ENCODE peak calls at places on chromosomes 1 and 21, in eight cellular contexts. F is adrenal gland, Y is Panc1, L is GM23338, N is SK-N-SH, V is suprapubic skin, W is cardiac muscle cell, R is lower lobe of right lung. T is an unnamed sample. For H3K36me3, the result is how much of the 10 kb centered on the place peaks cover.

GRCh38 chr1:236795757-236796719 is 946 bp downstream of the MTR start:
- DNase-seq in F (no peak), Y (no peak), L (peak), N (peak), V (no peak), W (peak), R (no peak), T (peak)

GRCh38 chr1:65471901-65472332 is 51.4 kb downstream of the LEPR start:
- DNase-seq in F (no peak), Y (no peak), L (no peak), N (no peak), V (no peak), W (peak), R (no peak), T (no peak)

GRCh38 chr1:82110366-82111254 is 309.9 kb downstream of the ADGRL2 start:
- DNase-seq in F (peak), Y (no peak), L (no peak), N (no peak), V (no peak), W (peak), R (no peak), T (no peak)

GRCh38 chr1:50562106-50562505 is 138.9 kb upstream of the DMRTA2 start:
- DNase-seq in F (no peak), Y (no peak), L (no peak), N (no peak), V (no peak), W (no peak), R (no peak), T (no peak)

GRCh38 chr1:195965475-195965874 is 642.8 kb downstream of the KCNT2 start:
- DNase-seq in F (no peak), Y (no peak), L (no peak), N (no peak), V (no peak), W (no peak), R (no peak), T (no peak)

GRCh38 chr1:17653728-17654351 is 101.3 kb upstream of the ACTL8 start:
- DNase-seq in F (peak), Y (no peak), L (peak), N (peak), V (no peak), W (peak), R (no peak), T (no peak)

GRCh38 chr1:110130113-110130591 is 17.9 kb downstream of the UBL4B start:
- DNase-seq in F (no peak), Y (no peak), L (peak), N (no peak), V (no peak), W (no peak), R (no peak), T (no peak)

GRCh38 chr1:50420283-50420682 is 3.0 kb downstream of the DMRTA2 start:
- DNase-seq in F (no peak), Y (no peak), L (peak), N (peak), V (no peak), W (no peak), R (no peak), T (no peak)

GRCh38 chr1:88272216-88272615 is 411.9 kb upstream of the PKN2 start:
- DNase-seq in F (no peak), Y (no peak), L (no peak), N (no peak), V (no peak), W (no peak), R (no peak), T (no peak)

GRCh38 chr1:202204065-202204464 is 10.5 kb downstream of the LGR6 start:
- DNase-seq in F (no peak), Y (no peak), L (peak), N (no peak), V (no peak), W (no peak), R (no peak), T (no peak)

GRCh38 chr1:19737413-19737812 is 62.3 kb downstream of the TMCO4 start:
- DNase-seq in F (no peak), Y (no peak), L (no peak), N (no peak), V (no peak), W (no peak), R (no peak), T (no peak)

GRCh38 chr1:101148987-101149386 is 87.8 kb upstream of the S1PR1 start:
- DNase-seq in F (no peak), Y (no peak), L (no peak), N (no peak), V (no peak), W (peak), R (no peak), T (no peak)

DNA sequence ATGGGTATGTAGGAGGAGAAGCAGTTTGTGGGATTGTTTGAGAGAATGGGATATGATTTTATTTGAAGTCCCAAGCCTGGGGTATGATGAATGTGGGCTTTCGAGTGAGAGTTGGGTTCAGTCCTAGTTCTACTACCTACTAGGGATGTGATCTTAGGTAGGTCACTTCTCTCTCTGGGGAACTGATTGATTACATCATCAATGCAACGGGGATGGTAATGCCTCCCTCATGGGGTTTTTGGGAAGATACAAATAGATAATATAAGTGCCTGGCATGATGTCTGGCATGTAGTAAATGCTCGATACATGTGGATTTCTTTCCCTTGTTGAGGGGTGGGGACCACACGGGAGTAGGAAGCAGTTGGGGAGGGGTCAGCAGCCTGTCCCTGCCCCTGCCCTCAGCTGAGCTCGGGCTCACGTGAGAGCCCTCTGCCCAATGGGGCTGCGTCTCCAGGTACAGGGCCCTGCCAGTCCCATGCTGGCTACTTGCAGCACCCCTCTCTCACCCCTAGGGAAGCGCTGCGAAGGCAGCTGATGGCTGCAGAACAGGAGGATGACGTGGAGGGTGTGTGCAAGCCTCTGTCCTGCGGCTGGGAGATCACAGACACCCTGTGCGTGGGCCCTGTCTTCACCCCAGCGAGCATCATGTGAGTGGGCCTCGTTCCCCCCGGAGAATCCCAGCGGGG is 38.7 kb downstream of the AZIN2 start:
- DNase-seq in F (no peak), Y (no peak), L (peak), N (no peak), V (no peak), W (no peak), R (no peak), T (no peak)
- TF ChIP-seq CTCF in F (no peak), Y (no peak), L (peak), N (no peak), V (no peak), W (peak), R (no peak), T (peak)

DNA sequence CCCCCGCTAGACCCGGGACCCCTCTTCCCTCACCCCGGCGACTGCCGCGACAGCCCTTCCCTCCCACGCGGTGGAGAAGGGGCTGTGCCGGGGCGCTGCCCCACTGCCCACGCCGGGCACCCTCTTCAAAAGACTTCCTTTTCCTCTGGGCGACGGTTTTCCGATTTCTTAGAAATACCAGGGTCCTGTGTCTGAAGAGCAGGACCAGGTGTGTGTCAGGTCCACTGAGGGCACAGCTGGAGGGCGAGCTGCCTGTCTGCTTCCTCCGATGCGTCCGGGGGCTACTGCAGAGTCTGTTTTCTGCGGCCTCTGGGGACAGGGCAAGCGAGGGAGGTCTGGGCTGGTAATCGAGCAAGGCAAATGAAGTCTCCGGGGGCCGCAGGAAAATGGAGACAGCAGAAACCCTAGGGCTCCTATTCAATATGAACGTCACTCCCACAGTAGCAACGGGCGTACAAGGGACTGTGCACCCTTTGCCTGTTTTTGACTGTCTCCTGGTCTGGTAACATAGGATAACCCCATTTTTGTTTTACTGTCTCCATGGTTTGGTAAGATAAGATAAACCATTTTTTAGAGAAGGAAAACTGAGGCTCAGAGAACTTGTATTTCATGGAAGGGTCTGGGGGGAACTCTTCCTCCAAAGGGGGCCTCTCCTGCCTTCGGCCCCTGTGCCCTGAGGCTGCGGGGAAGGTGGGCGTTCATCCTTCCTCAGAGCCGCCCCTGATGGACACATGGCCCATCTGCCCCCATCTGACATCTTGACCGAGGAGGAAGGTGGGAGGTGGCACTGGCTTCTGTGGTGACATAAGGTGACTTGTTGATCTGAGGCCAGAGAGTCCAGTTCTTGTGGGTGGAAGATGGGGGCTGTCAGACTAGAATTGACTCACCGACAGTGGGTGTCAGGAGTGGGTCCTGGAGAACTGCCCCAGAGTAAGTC is 970 bp downstream of the TNFRSF1B start:
- DNase-seq in F (no peak), Y (no peak), L (no peak), N (no peak), V (no peak), W (no peak), R (no peak), T (no peak)
- H3K4me3 ChIP-seq in F (peak), Y (peak), L (peak), N (peak), V (peak), W (no peak), R (peak), T (peak)

DNA sequence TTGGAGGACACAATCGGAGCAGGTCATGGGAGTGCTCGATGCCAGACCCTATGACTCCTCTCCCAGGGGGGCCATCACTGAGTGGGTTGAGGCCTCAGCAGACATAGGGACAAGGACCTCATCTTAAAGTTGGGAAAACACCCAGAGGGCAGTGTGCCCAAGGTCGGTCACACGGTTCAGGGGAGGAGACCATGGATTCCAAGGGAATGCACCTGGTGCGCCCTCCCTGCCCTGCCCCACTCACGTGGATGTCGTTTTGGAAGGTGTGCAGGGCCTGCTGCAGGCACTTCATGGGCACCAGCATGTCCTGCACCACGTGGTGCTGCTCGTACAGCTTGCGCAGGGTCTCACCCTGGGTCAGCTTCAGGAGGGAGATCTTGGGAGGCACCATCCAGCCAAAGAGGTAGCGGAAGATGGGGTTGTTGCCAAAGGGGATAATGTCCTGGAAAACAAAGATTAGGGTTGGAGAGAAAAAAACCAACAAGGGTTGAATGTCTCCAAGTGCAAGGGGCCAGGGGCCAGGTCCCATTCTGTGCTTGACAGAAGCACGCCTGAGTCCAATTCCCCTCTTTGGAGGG is 33.1 kb downstream of the DHCR24 start:
- DNase-seq in F (no peak), Y (no peak), L (no peak), N (no peak), V (no peak), W (no peak), R (no peak), T (no peak)
- H3K36me3 ChIP-seq in F (half or more), Y (under half), L (half or more), N (under half), V (under half), W (under half), R (half or more), T (under half)

DNA sequence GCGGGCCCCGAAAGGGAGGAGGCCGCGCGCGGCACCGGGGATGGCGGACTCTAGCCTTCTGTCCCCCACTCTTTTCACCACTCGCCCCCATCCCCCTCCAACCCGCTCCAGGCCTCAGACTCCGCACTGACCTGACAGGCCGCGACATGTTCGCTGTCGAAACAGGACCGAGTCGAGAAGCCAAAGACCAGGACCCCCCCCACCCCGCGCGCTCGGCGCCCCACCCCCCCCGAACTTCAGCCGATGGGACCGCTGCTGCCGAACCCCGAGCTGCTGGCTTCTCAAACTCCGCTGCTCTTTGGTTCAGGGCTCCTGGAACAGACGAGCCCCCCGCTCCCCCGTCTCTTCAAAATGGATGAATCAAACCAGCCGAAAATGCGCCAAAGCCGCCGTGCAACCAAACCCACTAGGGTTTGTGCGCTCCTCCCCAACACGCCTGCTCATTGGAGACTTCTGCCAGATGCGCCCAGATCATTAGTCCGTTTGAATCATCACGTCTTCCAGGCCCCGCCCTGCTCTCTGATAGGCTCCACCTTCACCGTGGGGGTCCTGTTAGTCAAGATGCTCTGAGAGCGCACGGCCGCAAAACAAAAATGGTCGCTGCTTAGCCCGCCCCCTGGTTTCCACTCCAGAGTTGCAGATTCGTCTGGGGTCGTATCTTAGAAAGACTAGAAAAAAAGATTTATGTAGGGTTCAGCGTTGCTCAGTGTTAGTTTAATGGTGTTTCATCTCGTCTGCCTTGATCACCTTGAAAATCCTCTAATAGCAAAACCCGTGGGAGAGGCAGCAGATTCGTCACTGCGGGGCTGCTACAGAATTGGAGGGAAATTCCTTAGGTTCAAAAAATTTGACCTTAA is at the start of gene NUCKS1:
- DNase-seq in F (peak), Y (peak), L (peak), N (peak), V (peak), W (peak), R (peak), T (peak)
- TF ChIP-seq CTCF in F (peak), Y (no peak), L (no peak), N (peak), V (peak), W (peak), R (no peak), T (peak)

DNA sequence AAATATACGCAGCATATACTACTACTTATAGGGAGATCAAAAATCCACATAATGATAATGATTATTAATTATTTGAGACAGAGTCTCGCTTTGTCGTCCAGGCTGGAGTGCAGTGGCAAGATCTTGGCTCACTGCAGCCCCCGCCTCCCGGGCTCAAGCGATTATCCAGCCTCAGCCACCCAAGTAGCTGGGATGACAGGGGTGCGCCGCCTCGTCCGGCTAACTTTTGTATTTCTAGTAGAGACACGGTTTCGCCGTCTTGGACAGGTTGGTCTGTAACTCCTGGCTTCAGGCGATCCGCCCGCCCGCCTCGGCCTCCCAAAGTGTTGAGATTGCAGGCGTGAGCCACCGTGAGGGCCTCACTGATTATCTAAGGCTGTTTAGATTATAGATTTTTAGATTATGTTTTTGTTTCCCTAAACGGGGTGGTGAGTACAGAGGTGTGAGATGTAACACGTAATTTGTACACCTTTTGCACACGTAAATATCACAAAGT is 548 bp upstream of the SLC25A33 start:
- DNase-seq in F (no peak), Y (no peak), L (no peak), N (no peak), V (no peak), W (no peak), R (peak), T (no peak)
- H3K4me3 ChIP-seq in F (peak), Y (peak), L (peak), N (no peak), V (peak), W (no peak), R (peak), T (no peak)

GRCh38 chr1:207808322-207808705 is 56.5 kb downstream of the CD46 start:
- DNase-seq in F (peak), Y (no peak), L (no peak), N (no peak), V (no peak), W (no peak), R (no peak), T (no peak)

GRCh38 chr1:207808911-207809555 is 57.2 kb downstream of the CD46 start:
- DNase-seq in F (no peak), Y (no peak), L (no peak), N (no peak), V (no peak), W (no peak), R (no peak), T (no peak)

GRCh38 chr1:207811319-207811718 is 59.5 kb downstream of the CD46 start:
- DNase-seq in F (no peak), Y (no peak), L (no peak), N (no peak), V (no peak), W (no peak), R (no peak), T (no peak)

GRCh38 chr1:207810606-207811295 is 58.9 kb downstream of the CD46 start:
- DNase-seq in F (no peak), Y (no peak), L (no peak), N (no peak), V (no peak), W (no peak), R (no peak), T (no peak)

GRCh38 chr1:207810173-207810572 is 58.3 kb downstream of the CD46 start:
- DNase-seq in F (no peak), Y (no peak), L (no peak), N (no peak), V (no peak), W (peak), R (no peak), T (no peak)
- H3K36me3 ChIP-seq in F (half or more), Y (under half), L (under half), N (under half), V (half or more), W (under half), R (half or more), T (under half)

GRCh38 chr1:227736814-227737432 is 1.7 kb downstream of the SNAP47 start:
- DNase-seq in F (no peak), Y (no peak), L (no peak), N (no peak), V (no peak), W (no peak), R (no peak), T (no peak)
- TF ChIP-seq CTCF in F (no peak), Y (no peak), L (no peak), N (no peak), V (no peak), W (no peak), R (no peak), T (no peak)

GRCh38 chr1:7389201-7389785 is 381.8 kb upstream of the VAMP3 start:
- DNase-seq in F (no peak), Y (no peak), L (no peak), N (peak), V (peak), W (peak), R (no peak), T (no peak)
- H3K4me3 ChIP-seq in F (no peak), Y (no peak), L (no peak), N (no peak), V (no peak), W (no peak), R (no peak), T (no peak)

GRCh38 chr21:42764443-42764760 is 111.0 kb downstream of the PDE9A start:
- DNase-seq in F (no peak), Y (no peak), L (no peak), N (no peak), V (no peak), W (no peak), R (peak), T (no peak)
- H3K36me3 ChIP-seq in F (under half), Y (under half), L (under half), N (under half), V (under half), W (under half), R (under half), T (under half)